ENCODE peak calls at places on chromosomes 1 and 21, in ten cellular contexts. G is memory B cell, T is brain microvascular endothelial cell, A is upper lobe of right lung, Q is A549, R is MCF 10A, C is IMR-90, J is RWPE1, N is left colon, W is cardiac fibroblast. P is an unnamed sample.

GRCh38 chr1:156961709-156962108 is 41.3 kb downstream of the LRRC71 start:
- DNase-seq in G (peak; percentile 5), T (no peak), A (no peak), Q (peak; percentile 41), R (no peak), C (no peak), J (peak; percentile 22), N (no peak), W (peak; percentile 4), P (no peak)

GRCh38 chr1:208807446-208808117 is 563.4 kb upstream of the PLXNA2 start:
- DNase-seq in G (no peak), T (no peak), A (no peak), Q (no peak), R (peak; percentile 96), C (no peak), J (peak; percentile 88), N (no peak), W (no peak), P (no peak)

GRCh38 chr1:109726728-109727127 is 14.1 kb downstream of the GSTM3 start:
- DNase-seq in G (no peak), T (no peak), A (no peak), Q (no peak), R (no peak), C (no peak), J (no peak), N (no peak), W (no peak), P (no peak)

GRCh38 chr1:213389061-213389581 is 338.1 kb downstream of the RPS6KC1 start:
- DNase-seq in G (no peak), T (no peak), A (no peak), Q (no peak), R (no peak), C (no peak), J (no peak), N (no peak), W (no peak), P (no peak)

GRCh38 chr1:211371406-211372105 is 44.9 kb downstream of the TRAF5 start:
- DNase-seq in G (no peak), T (no peak), A (no peak), Q (no peak), R (peak; percentile 53), C (peak; percentile 65), J (peak; percentile 26), N (no peak), W (peak; percentile 71), P (no peak)

GRCh38 chr1:207389728-207390464 is 64.2 kb upstream of the CR2 start:
- DNase-seq in G (no peak), T (peak; percentile 29), A (no peak), Q (peak; percentile 16), R (peak; percentile 82), C (peak; percentile 76), J (peak; percentile 85), N (no peak), W (peak; percentile 83), P (no peak)

GRCh38 chr1:29639741-29640427 is 403.6 kb downstream of the PTPRU start:
- DNase-seq in G (no peak), T (peak; percentile 48), A (no peak), Q (no peak), R (peak; percentile 54), C (peak; percentile 67), J (peak; percentile 54), N (no peak), W (peak; percentile 25), P (no peak)

GRCh38 chr1:8120693-8121260 is 94.7 kb upstream of the ERRFI1 start:
- DNase-seq in G (no peak), T (no peak), A (no peak), Q (peak; percentile 78), R (peak; percentile 72), C (peak; percentile 34), J (no peak), N (peak; percentile 25), W (peak; percentile 89), P (no peak)

GRCh38 chr1:108777839-108778238 is 31.4 kb downstream of the STXBP3 start:
- DNase-seq in G (no peak), T (no peak), A (no peak), Q (no peak), R (no peak), C (peak; percentile 3), J (no peak), N (no peak), W (no peak), P (no peak)

GRCh38 chr1:183284086-183284485 is 98.0 kb downstream of the LAMC2 start:
- DNase-seq in G (no peak), T (no peak), A (no peak), Q (no peak), R (no peak), C (no peak), J (no peak), N (no peak), W (no peak), P (no peak)

GRCh38 chr1:180270767-180271639 is 40.9 kb downstream of the LHX4 start:
- DNase-seq in G (no peak), T (peak; percentile 69), A (no peak), Q (no peak), R (no peak), C (peak; percentile 88), J (peak; percentile 18), N (peak; percentile 68), W (peak; percentile 70), P (peak; percentile 21)

GRCh38 chr1:110816945-110817344 is 56.0 kb upstream of the CD53 start:
- DNase-seq in G (no peak), T (no peak), A (no peak), Q (no peak), R (no peak), C (no peak), J (no peak), N (no peak), W (no peak), P (no peak)

GRCh38 chr1:25804964-25805862 is 5.2 kb downstream of the SELENON start:
- DNase-seq in G (no peak), T (no peak), A (no peak), Q (no peak), R (no peak), C (no peak), J (no peak), N (no peak), W (no peak), P (no peak)

GRCh38 chr1:94025383-94026340 is 95.3 kb downstream of the ABCA4 start:
- DNase-seq in G (no peak), T (peak; percentile 74), A (no peak), Q (peak; percentile 60), R (peak; percentile 77), C (peak; percentile 79), J (peak; percentile 75), N (no peak), W (peak; percentile 91), P (peak; percentile 51)

GRCh38 chr1:24562625-24563024 is 6.7 kb downstream of the NCMAP start:
- DNase-seq in G (no peak), T (no peak), A (peak; percentile 42), Q (peak; percentile 30), R (peak; percentile 70), C (no peak), J (no peak), N (peak; percentile 65), W (no peak), P (no peak)

GRCh38 chr21:21297211-21297610 is 299.0 kb downstream of the NCAM2 start:
- DNase-seq in G (no peak), T (no peak), A (no peak), Q (no peak), R (no peak), C (no peak), J (no peak), N (no peak), W (no peak), P (no peak)

GRCh38 chr1:226429051-226429461 is 21.2 kb upstream of the PARP1 start:
- DNase-seq in G (no peak), T (no peak), A (no peak), Q (no peak), R (no peak), C (no peak), J (no peak), N (no peak), W (no peak), P (no peak)